ENCODE peak calls at places on chromosomes 4 and X, in ten cellular contexts. One of them, this sample, is unnamed. For H4K20me1, the result is how much of the 10 kb centered on the place peaks cover.

GRCh38 chrX:20789103-20789502 is 522.4 kb upstream of the RPS6KA3 start:
- DNase-seq in H9: no peak
- DNase-seq in neural progenitor cell: no peak
- DNase-seq in hepatocyte: peak
- DNase-seq in K562: no peak
- DNase-seq in PC-3: no peak
- DNase-seq in HCT116: no peak
- DNase-seq in endothelial cell of umbilical vein: no peak
- DNase-seq in HepG2: peak
- DNase-seq in MM.1S: no peak
- DNase-seq in this sample: no peak

GRCh38 chrX:16511776-16512400 is 138.1 kb upstream of the S100G start:
- DNase-seq in MM.1S: no peak
- DNase-seq in PC-3: no peak
- DNase-seq in K562: no peak
- DNase-seq in HepG2: no peak
- DNase-seq in endothelial cell of umbilical vein: peak
- DNase-seq in hepatocyte: peak
- DNase-seq in HCT116: no peak
- DNase-seq in neural progenitor cell: no peak
- DNase-seq in H9: no peak
- DNase-seq in this sample: no peak

GRCh38 chrX:22134681-22135080 is 102.6 kb downstream of the PHEX start:
- DNase-seq in neural progenitor cell: no peak
- DNase-seq in K562: no peak
- DNase-seq in HCT116: no peak
- DNase-seq in PC-3: peak
- DNase-seq in H9: no peak
- DNase-seq in hepatocyte: peak
- DNase-seq in MM.1S: no peak
- DNase-seq in endothelial cell of umbilical vein: peak
- DNase-seq in HepG2: peak
- DNase-seq in this sample: no peak

GRCh38 chrX:106955004-106955772 is 35.0 kb downstream of the CLDN2 start:
- DNase-seq in PC-3: peak
- DNase-seq in K562: no peak
- DNase-seq in HepG2: peak
- DNase-seq in endothelial cell of umbilical vein: no peak
- DNase-seq in hepatocyte: no peak
- DNase-seq in HCT116: no peak
- DNase-seq in neural progenitor cell: no peak
- DNase-seq in MM.1S: no peak
- DNase-seq in H9: no peak
- DNase-seq in this sample: no peak

GRCh38 chr4:74453846-74454742 is 9.2 kb downstream of the AREG start:
- DNase-seq in K562: no peak
- DNase-seq in neural progenitor cell: no peak
- DNase-seq in endothelial cell of umbilical vein: no peak
- DNase-seq in MM.1S: no peak
- DNase-seq in HCT116: no peak
- DNase-seq in PC-3: no peak
- DNase-seq in hepatocyte: no peak
- DNase-seq in HepG2: no peak
- DNase-seq in H9: no peak
- DNase-seq in this sample: no peak

GRCh38 chrX:147912093-147912801 is 528 bp downstream of the FMR1 start:
- DNase-seq in H9: no peak
- DNase-seq in PC-3: peak
- DNase-seq in MM.1S: peak
- DNase-seq in K562: peak
- DNase-seq in hepatocyte: peak
- DNase-seq in HepG2: no peak
- DNase-seq in endothelial cell of umbilical vein: peak
- DNase-seq in HCT116: no peak
- DNase-seq in neural progenitor cell: peak
- DNase-seq in this sample: peak

GRCh38 chr4:138307319-138307718 is 65.2 kb upstream of the SLC7A11 start:
- DNase-seq in K562: peak
- DNase-seq in PC-3: no peak
- DNase-seq in hepatocyte: no peak
- DNase-seq in HepG2: no peak
- DNase-seq in neural progenitor cell: no peak
- DNase-seq in H9: no peak
- DNase-seq in HCT116: no peak
- DNase-seq in endothelial cell of umbilical vein: no peak
- DNase-seq in MM.1S: no peak
- DNase-seq in this sample: no peak

GRCh38 chr4:1080961-1081688 is 32.2 kb downstream of the RNF212 start:
- DNase-seq in K562: no peak
- DNase-seq in hepatocyte: no peak
- DNase-seq in endothelial cell of umbilical vein: no peak
- DNase-seq in HCT116: no peak
- DNase-seq in PC-3: peak
- DNase-seq in HepG2: no peak
- DNase-seq in MM.1S: no peak
- DNase-seq in neural progenitor cell: no peak
- DNase-seq in H9: peak
- DNase-seq in this sample: no peak

GRCh38 chr4:24980064-24980690 is 50.6 kb downstream of the LGI2 start:
- DNase-seq in endothelial cell of umbilical vein: peak
- DNase-seq in K562: peak
- DNase-seq in HepG2: peak
- DNase-seq in PC-3: peak
- DNase-seq in hepatocyte: peak
- DNase-seq in neural progenitor cell: peak
- DNase-seq in HCT116: peak
- DNase-seq in H9: peak
- DNase-seq in MM.1S: peak
- DNase-seq in this sample: peak

DNA sequence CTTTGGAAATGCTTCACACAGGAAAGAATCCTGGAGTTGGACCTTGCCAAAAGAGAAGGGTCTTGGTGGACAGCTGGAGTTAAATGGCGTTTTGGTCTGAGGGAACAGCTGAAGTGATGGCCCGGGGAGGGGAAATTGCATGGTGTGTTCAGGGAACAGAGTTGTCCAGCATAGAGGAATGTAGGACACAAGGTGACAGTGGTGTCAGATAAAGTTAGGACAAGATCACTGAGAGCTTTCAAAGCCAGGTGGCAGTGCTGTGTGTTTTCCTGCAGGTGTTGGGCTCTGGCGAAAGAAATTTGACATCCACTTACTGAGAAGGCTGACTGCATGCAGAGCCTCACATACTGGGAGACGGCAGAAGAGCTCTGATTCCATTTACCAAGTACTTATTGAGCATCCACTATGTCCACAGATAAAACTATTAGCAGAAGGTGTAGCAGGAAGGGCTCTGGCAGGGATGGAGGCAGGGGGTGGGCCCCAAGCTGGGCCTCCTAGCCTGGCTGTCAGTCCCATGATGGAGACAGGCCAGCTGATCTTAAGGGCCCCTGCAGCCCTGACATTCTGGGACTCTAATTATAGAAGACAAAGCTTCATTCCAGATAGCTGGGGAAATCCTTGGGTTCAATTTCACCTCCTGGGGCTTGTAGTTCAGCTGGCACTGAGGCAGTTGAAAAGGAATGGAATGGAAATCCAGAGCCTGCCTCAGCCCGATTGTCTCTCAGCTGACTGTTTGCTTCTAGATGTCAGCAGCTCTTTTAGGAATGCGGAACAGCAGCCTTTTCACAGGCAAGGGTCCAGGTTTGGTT is 150.2 kb upstream of the MAMLD1 start:
- DNase-seq in endothelial cell of umbilical vein: no peak
- DNase-seq in H9: no peak
- DNase-seq in HepG2: no peak
- DNase-seq in neural progenitor cell: peak
- DNase-seq in HCT116: no peak
- DNase-seq in PC-3: no peak
- DNase-seq in K562: no peak
- DNase-seq in hepatocyte: peak
- DNase-seq in MM.1S: no peak
- DNase-seq in this sample: no peak
- TF ChIP-seq CTCF in endothelial cell of umbilical vein: no peak
- TF ChIP-seq CTCF in H9: peak
- TF ChIP-seq CTCF in HepG2: peak
- TF ChIP-seq CTCF in neural progenitor cell: no peak
- TF ChIP-seq CTCF in HCT116: no peak
- TF ChIP-seq CTCF in PC-3: no peak
- TF ChIP-seq CTCF in K562: no peak
- TF ChIP-seq CTCF in hepatocyte: peak
- TF ChIP-seq CTCF in MM.1S: no peak
- TF ChIP-seq CTCF in this sample: no peak

GRCh38 chr4:125511715-125512114 is 197.0 kb downstream of the FAT4 start:
- DNase-seq in neural progenitor cell: no peak
- DNase-seq in endothelial cell of umbilical vein: no peak
- DNase-seq in K562: no peak
- DNase-seq in MM.1S: no peak
- DNase-seq in HCT116: no peak
- DNase-seq in hepatocyte: no peak
- DNase-seq in H9: no peak
- DNase-seq in HepG2: no peak
- DNase-seq in PC-3: no peak
- DNase-seq in this sample: no peak
- H2AFZ ChIP-seq in neural progenitor cell: no peak
- H2AFZ ChIP-seq in endothelial cell of umbilical vein: no peak
- H2AFZ ChIP-seq in K562: no peak
- H2AFZ ChIP-seq in MM.1S: no peak
- H2AFZ ChIP-seq in HCT116: no peak
- H2AFZ ChIP-seq in hepatocyte: no peak
- H2AFZ ChIP-seq in H9: no peak
- H2AFZ ChIP-seq in HepG2: no peak
- H2AFZ ChIP-seq in PC-3: no peak
- H2AFZ ChIP-seq in this sample: no peak

DNA sequence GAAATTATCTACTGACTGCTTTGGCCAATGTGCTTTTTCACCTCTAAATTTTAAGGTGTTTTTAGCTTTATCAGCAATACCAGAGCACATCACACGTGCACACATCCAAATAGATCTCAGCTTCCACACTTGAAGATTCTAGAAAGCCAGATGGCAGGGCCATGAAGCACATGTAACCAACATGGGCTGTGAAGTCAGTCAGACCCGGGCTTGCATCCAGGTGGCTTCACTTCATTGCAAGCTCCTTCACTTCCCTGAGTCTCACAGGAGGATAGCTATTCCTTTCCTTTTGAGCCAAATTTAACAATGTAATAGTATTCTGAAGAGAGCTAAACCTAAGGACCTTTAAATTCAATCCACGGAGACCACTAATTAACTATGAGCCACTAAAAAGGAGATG is 86.5 kb downstream of the SH3RF1 start:
- DNase-seq in K562: no peak
- DNase-seq in H9: no peak
- DNase-seq in MM.1S: no peak
- DNase-seq in HepG2: no peak
- DNase-seq in PC-3: no peak
- DNase-seq in hepatocyte: no peak
- DNase-seq in neural progenitor cell: no peak
- DNase-seq in HCT116: no peak
- DNase-seq in endothelial cell of umbilical vein: no peak
- DNase-seq in this sample: no peak
- H4K20me1 ChIP-seq in K562: under half
- H4K20me1 ChIP-seq in H9: under half
- H4K20me1 ChIP-seq in MM.1S: under half
- H4K20me1 ChIP-seq in HepG2: under half
- H4K20me1 ChIP-seq in PC-3: under half
- H4K20me1 ChIP-seq in hepatocyte: under half
- H4K20me1 ChIP-seq in neural progenitor cell: under half
- H4K20me1 ChIP-seq in HCT116: under half
- H4K20me1 ChIP-seq in endothelial cell of umbilical vein: under half
- H4K20me1 ChIP-seq in this sample: under half

DNA sequence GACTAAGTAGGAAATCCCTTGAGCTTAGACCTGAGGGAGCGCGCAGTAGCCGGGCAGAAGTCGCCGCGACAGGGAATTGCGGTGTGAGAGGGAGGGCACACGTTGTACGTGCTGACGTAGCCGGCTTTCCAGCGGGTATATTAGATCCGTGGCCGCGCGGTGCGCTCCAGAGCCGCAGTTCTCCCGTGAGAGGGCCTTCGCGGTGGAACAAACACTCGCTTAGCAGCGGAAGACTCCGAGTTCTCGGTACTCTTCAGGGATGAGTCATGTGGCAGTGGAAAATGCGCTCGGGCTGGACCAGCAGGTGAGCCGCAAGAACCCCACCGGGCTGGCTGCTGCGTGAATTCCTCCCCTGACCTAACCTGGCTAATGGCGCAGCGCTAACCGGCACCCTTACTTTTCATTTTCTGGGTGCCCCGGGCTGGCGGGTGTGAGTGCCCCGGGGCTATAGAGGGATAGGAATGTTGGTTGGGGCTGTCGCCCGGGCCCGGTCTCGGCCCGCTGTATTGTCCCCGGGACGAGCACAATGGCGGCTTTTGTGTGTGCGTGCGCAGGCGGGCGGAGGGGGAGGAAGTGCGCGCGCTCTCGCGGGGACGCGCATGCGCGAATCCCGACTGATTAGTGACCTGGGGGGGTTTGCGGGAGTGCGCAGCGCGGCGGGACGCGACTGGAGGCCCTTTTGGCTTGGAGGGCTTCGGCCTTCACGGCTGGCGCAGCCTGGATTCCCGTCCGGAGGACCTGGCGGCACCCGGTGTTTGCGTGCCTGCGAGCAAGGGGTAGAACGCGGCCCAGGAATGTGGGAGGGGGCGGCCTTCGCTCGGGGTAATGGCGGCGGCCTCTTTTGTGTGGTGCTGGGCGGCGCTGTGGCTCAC is at the start of gene DDX3X:
- DNase-seq in HepG2: peak
- DNase-seq in HCT116: peak
- DNase-seq in K562: peak
- DNase-seq in MM.1S: peak
- DNase-seq in H9: peak
- DNase-seq in hepatocyte: peak
- DNase-seq in neural progenitor cell: peak
- DNase-seq in endothelial cell of umbilical vein: peak
- DNase-seq in PC-3: peak
- DNase-seq in this sample: peak
- TF ChIP-seq CTCF in HepG2: peak
- TF ChIP-seq CTCF in HCT116: no peak
- TF ChIP-seq CTCF in K562: no peak
- TF ChIP-seq CTCF in MM.1S: no peak
- TF ChIP-seq CTCF in H9: no peak
- TF ChIP-seq CTCF in hepatocyte: no peak
- TF ChIP-seq CTCF in neural progenitor cell: peak
- TF ChIP-seq CTCF in endothelial cell of umbilical vein: no peak
- TF ChIP-seq CTCF in PC-3: peak
- TF ChIP-seq CTCF in this sample: no peak

GRCh38 chr4:123871351-123871750 is 474.8 kb downstream of the SPRY1 start:
- DNase-seq in HCT116: no peak
- DNase-seq in H9: no peak
- DNase-seq in neural progenitor cell: no peak
- DNase-seq in endothelial cell of umbilical vein: no peak
- DNase-seq in hepatocyte: no peak
- DNase-seq in HepG2: no peak
- DNase-seq in PC-3: no peak
- DNase-seq in K562: no peak
- DNase-seq in MM.1S: no peak
- DNase-seq in this sample: no peak
- H2AFZ ChIP-seq in HCT116: no peak
- H2AFZ ChIP-seq in H9: no peak
- H2AFZ ChIP-seq in neural progenitor cell: peak
- H2AFZ ChIP-seq in endothelial cell of umbilical vein: no peak
- H2AFZ ChIP-seq in hepatocyte: no peak
- H2AFZ ChIP-seq in HepG2: no peak
- H2AFZ ChIP-seq in PC-3: no peak
- H2AFZ ChIP-seq in K562: no peak
- H2AFZ ChIP-seq in MM.1S: no peak
- H2AFZ ChIP-seq in this sample: no peak

This sample was measured in OCI-LY7.